ENCODE peak calls at places on chromosomes 6 and 20, in ten cellular contexts. One of them, this sample, is unnamed.

GRCh38 chr6:30882764-30883475 is 1.4 kb upstream of the DDR1 start:
- DNase-seq in activated CD8-positive, alpha-beta memory T cell treated with anti-CD3 and anti-CD28 coated beads for 1 hour: no peak
- DNase-seq in cardiac fibroblast: no peak
- DNase-seq in heart left ventricle: no peak
- DNase-seq in kidney epithelial cell: no peak
- DNase-seq in LoVo: peak
- DNase-seq in vagina: peak
- DNase-seq in H4: no peak
- DNase-seq in Calu3: peak
- DNase-seq in globus pallidus: no peak
- DNase-seq in this sample: peak

GRCh38 chr20:58538752-58539151 is 23.6 kb upstream of the APCDD1L start:
- DNase-seq in activated CD8-positive, alpha-beta memory T cell treated with anti-CD3 and anti-CD28 coated beads for 1 hour: no peak
- DNase-seq in cardiac fibroblast: no peak
- DNase-seq in heart left ventricle: no peak
- DNase-seq in kidney epithelial cell: no peak
- DNase-seq in LoVo: no peak
- DNase-seq in vagina: no peak
- DNase-seq in H4: no peak
- DNase-seq in Calu3: no peak
- DNase-seq in globus pallidus: no peak
- DNase-seq in this sample: no peak

GRCh38 chr6:41578714-41579610 is 32.8 kb downstream of the FOXP4 start:
- DNase-seq in activated CD8-positive, alpha-beta memory T cell treated with anti-CD3 and anti-CD28 coated beads for 1 hour: no peak
- DNase-seq in cardiac fibroblast: peak
- DNase-seq in heart left ventricle: no peak
- DNase-seq in kidney epithelial cell: no peak
- DNase-seq in LoVo: no peak
- DNase-seq in vagina: no peak
- DNase-seq in H4: no peak
- DNase-seq in Calu3: no peak
- DNase-seq in globus pallidus: no peak
- DNase-seq in this sample: no peak

GRCh38 chr6:68211242-68211795 is 423.8 kb upstream of the ADGRB3 start:
- DNase-seq in activated CD8-positive, alpha-beta memory T cell treated with anti-CD3 and anti-CD28 coated beads for 1 hour: no peak
- DNase-seq in cardiac fibroblast: peak
- DNase-seq in heart left ventricle: no peak
- DNase-seq in kidney epithelial cell: no peak
- DNase-seq in LoVo: no peak
- DNase-seq in vagina: no peak
- DNase-seq in H4: no peak
- DNase-seq in Calu3: no peak
- DNase-seq in globus pallidus: no peak
- DNase-seq in this sample: no peak

GRCh38 chr6:40779399-40779798 is 192.2 kb upstream of the LRFN2 start:
- DNase-seq in activated CD8-positive, alpha-beta memory T cell treated with anti-CD3 and anti-CD28 coated beads for 1 hour: no peak
- DNase-seq in cardiac fibroblast: peak
- DNase-seq in heart left ventricle: no peak
- DNase-seq in kidney epithelial cell: peak
- DNase-seq in LoVo: peak
- DNase-seq in vagina: no peak
- DNase-seq in H4: peak
- DNase-seq in Calu3: no peak
- DNase-seq in globus pallidus: no peak
- DNase-seq in this sample: no peak

GRCh38 chr6:13579911-13580310 is 5.5 kb downstream of the SIRT5 start:
- DNase-seq in activated CD8-positive, alpha-beta memory T cell treated with anti-CD3 and anti-CD28 coated beads for 1 hour: no peak
- DNase-seq in cardiac fibroblast: no peak
- DNase-seq in heart left ventricle: no peak
- DNase-seq in kidney epithelial cell: no peak
- DNase-seq in LoVo: no peak
- DNase-seq in vagina: no peak
- DNase-seq in H4: no peak
- DNase-seq in Calu3: no peak
- DNase-seq in globus pallidus: no peak
- DNase-seq in this sample: no peak

GRCh38 chr6:122248844-122249243 is 150.6 kb upstream of the HSF2 start:
- DNase-seq in activated CD8-positive, alpha-beta memory T cell treated with anti-CD3 and anti-CD28 coated beads for 1 hour: no peak
- DNase-seq in cardiac fibroblast: no peak
- DNase-seq in heart left ventricle: no peak
- DNase-seq in kidney epithelial cell: no peak
- DNase-seq in LoVo: no peak
- DNase-seq in vagina: no peak
- DNase-seq in H4: no peak
- DNase-seq in Calu3: no peak
- DNase-seq in globus pallidus: no peak
- DNase-seq in this sample: no peak

GRCh38 chr20:57748601-57749130 is 38.9 kb upstream of the PMEPA1 start:
- DNase-seq in activated CD8-positive, alpha-beta memory T cell treated with anti-CD3 and anti-CD28 coated beads for 1 hour: peak
- DNase-seq in cardiac fibroblast: peak
- DNase-seq in heart left ventricle: peak
- DNase-seq in kidney epithelial cell: peak
- DNase-seq in LoVo: peak
- DNase-seq in vagina: no peak
- DNase-seq in H4: peak
- DNase-seq in Calu3: peak
- DNase-seq in globus pallidus: peak
- DNase-seq in this sample: peak

GRCh38 chr20:2261105-2261504 is 34.7 kb upstream of the TGM3 start:
- DNase-seq in activated CD8-positive, alpha-beta memory T cell treated with anti-CD3 and anti-CD28 coated beads for 1 hour: no peak
- DNase-seq in cardiac fibroblast: peak
- DNase-seq in heart left ventricle: no peak
- DNase-seq in kidney epithelial cell: no peak
- DNase-seq in LoVo: peak
- DNase-seq in vagina: no peak
- DNase-seq in H4: no peak
- DNase-seq in Calu3: peak
- DNase-seq in globus pallidus: no peak
- DNase-seq in this sample: peak

This sample was measured in Caki2.